ENCODE peak calls at places on chromosomes 16 and 17, in seven cellular contexts. D is right lobe of liver, X is body of pancreas, M is HCT116, A is heart left ventricle, T is GM12878, N is IMR-90. F is an unnamed sample. For H3K36me3 and H3K27me3, the result is how much of the 10 kb centered on the place peaks cover.

GRCh38 chr16:64731891-64732290 is 390.0 kb downstream of the CDH11 start:
- ATAC-seq in D (no peak), X (no peak), M (no peak), A (no peak), T (no peak), N (no peak), F (no peak)

GRCh38 chr17:39094607-39095308 is 56.7 kb downstream of the PLXDC1 start:
- ATAC-seq in D (no peak), X (no peak), M (no peak), A (peak), T (peak), N (no peak), F (no peak)

GRCh38 chr16:795580-796229 is 4.8 kb downstream of the GNG13 start:
- ATAC-seq in D (no peak), X (no peak), M (peak), A (no peak), T (no peak), N (no peak), F (no peak)

GRCh38 chr17:3513305-3514035 is 37.7 kb downstream of the ASPA start:
- ATAC-seq in D (no peak), X (no peak), M (no peak), A (peak), T (no peak), N (no peak), F (no peak)

GRCh38 chr17:28056276-28056620 is 13.8 kb downstream of the NLK start:
- ATAC-seq in D (no peak), X (no peak), M (no peak), A (no peak), T (no peak), N (no peak), F (no peak)

GRCh38 chr16:78133919-78134318 is 34.5 kb downstream of the WWOX start:
- ATAC-seq in D (peak), X (peak), M (no peak), A (no peak), T (no peak), N (no peak), F (no peak)

GRCh38 chr16:30429418-30429677 is 482 bp downstream of the DCTPP1 start:
- ATAC-seq in D (peak), X (no peak), M (no peak), A (no peak), T (peak), N (no peak), F (no peak)

GRCh38 chr17:40947929-40948328 is 10.5 kb upstream of the KRT23 start:
- ATAC-seq in D (no peak), X (no peak), M (no peak), A (no peak), T (no peak), N (no peak), F (no peak)

GRCh38 chr16:30896203-30896889 is at the start of gene CTF1:
- ATAC-seq in D (peak), X (peak), M (peak), A (peak), T (no peak), N (peak), F (peak)

GRCh38 chr16:907361-907760 is 63.4 kb downstream of the LMF1 start:
- ATAC-seq in D (no peak), X (no peak), M (no peak), A (no peak), T (no peak), N (no peak), F (no peak)

GRCh38 chr17:78397681-78398101 is 19.2 kb downstream of the PGS1 start:
- ATAC-seq in D (no peak), X (no peak), M (no peak), A (peak), T (no peak), N (peak), F (peak)

GRCh38 chr16:80739523-80739922 is 64.9 kb downstream of the CDYL2 start:
- ATAC-seq in D (no peak), X (no peak), M (no peak), A (no peak), T (no peak), N (no peak), F (no peak)

GRCh38 chr16:4681471-4682083 is 11.8 kb upstream of the NUDT16L1 start:
- ATAC-seq in D (no peak), X (no peak), M (no peak), A (no peak), T (no peak), N (no peak), F (no peak)

GRCh38 chr17:80630721-80631120 is 86.1 kb downstream of the RPTOR start:
- ATAC-seq in D (no peak), X (no peak), M (no peak), A (no peak), T (no peak), N (no peak), F (no peak)

GRCh38 chr17:75181608-75182318 is 996 bp downstream of the SUMO2 start:
- ATAC-seq in D (peak), X (no peak), M (no peak), A (no peak), T (peak), N (peak), F (no peak)

GRCh38 chr17:10073026-10073425 is 125.4 kb downstream of the GAS7 start:
- ATAC-seq in D (no peak), X (no peak), M (no peak), A (no peak), T (no peak), N (no peak), F (no peak)

GRCh38 chr16:76386784-76387183 is 109.6 kb downstream of the CNTNAP4 start:
- ATAC-seq in D (no peak), X (no peak), M (no peak), A (peak), T (no peak), N (no peak), F (peak)

GRCh38 chr17:48439473-48439872 is 9.5 kb upstream of the SKAP1 start:
- ATAC-seq in D (no peak), X (no peak), M (no peak), A (no peak), T (peak), N (no peak), F (no peak)

GRCh38 chr16:75092777-75093176 is 23.8 kb downstream of the LDHD start:
- ATAC-seq in D (peak), X (no peak), M (peak), A (peak), T (no peak), N (no peak), F (no peak)

GRCh38 chr17:80284631-80285030 is 24.0 kb downstream of the RNF213 start:
- ATAC-seq in D (no peak), X (no peak), M (peak), A (no peak), T (peak), N (no peak), F (no peak)

GRCh38 chr17:30278032-30278431 is 13.7 kb downstream of the BLMH start:
- ATAC-seq in D (peak), X (peak), M (peak), A (peak), T (peak), N (peak), F (no peak)

GRCh38 chr16:3823427-3823826 is 57.1 kb downstream of the CREBBP start:
- ATAC-seq in D (no peak), X (no peak), M (no peak), A (no peak), T (no peak), N (no peak), F (no peak)

GRCh38 chr16:4392382-4393242 is 21.0 kb downstream of the VASN start:
- ATAC-seq in D (no peak), X (peak), M (no peak), A (peak), T (no peak), N (peak), F (peak)

GRCh38 chr16:20931066-20931465 is 30.5 kb downstream of the LYRM1 start:
- ATAC-seq in D (no peak), X (no peak), M (no peak), A (no peak), T (no peak), N (no peak), F (no peak)

GRCh38 chr17:64209356-64209941 is 53.6 kb downstream of the TEX2 start:
- ATAC-seq in D (no peak), X (no peak), M (no peak), A (peak), T (no peak), N (no peak), F (no peak)

GRCh38 chr17:57471941-57472368 is 215.6 kb downstream of the MSI2 start:
- ATAC-seq in D (no peak), X (no peak), M (no peak), A (no peak), T (no peak), N (no peak), F (no peak)

GRCh38 chr16:11181242-11181888 is 74.6 kb downstream of the SOCS1 start:
- ATAC-seq in D (no peak), X (no peak), M (no peak), A (no peak), T (peak), N (peak), F (no peak)

GRCh38 chr17:66963521-66964082 is 905 bp upstream of the CACNG4 start:
- ATAC-seq in D (no peak), X (no peak), M (peak), A (no peak), T (no peak), N (no peak), F (no peak)

DNA sequence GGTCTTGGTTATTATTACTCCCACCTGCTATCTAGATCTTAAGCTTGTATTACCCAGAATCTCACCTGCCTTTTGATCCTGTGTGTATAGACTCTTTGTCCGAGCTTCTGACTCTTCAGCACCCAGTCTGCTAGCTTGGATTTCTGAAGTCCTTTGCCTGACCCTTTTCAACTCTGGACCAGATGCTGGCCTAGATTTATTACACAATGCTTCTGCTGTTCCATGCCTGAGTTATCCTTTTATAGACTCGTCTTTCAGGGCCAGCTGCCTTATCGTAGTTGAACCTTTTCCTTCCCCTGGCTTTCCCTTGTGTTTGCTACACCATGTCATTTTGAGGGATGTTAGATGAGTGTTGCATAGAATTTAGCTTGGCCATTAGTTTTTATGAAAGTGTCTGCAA is 32.6 kb downstream of the RHOT1 start:
- ATAC-seq in D (no peak), X (no peak), M (no peak), A (peak), T (no peak), N (no peak), F (no peak)
- H3K36me3 ChIP-seq in D (under half), X (under half), M (under half), A (half or more), T (under half), N (under half), F (under half)

GRCh38 chr16:84728853-84729424 is 29.1 kb downstream of the USP10 start:
- ATAC-seq in D (no peak), X (no peak), M (no peak), A (no peak), T (no peak), N (no peak), F (no peak)

GRCh38 chr16:84725481-84726078 is 25.8 kb downstream of the USP10 start:
- ATAC-seq in D (peak), X (peak), M (peak), A (no peak), T (peak), N (no peak), F (peak)

GRCh38 chr16:84724619-84725307 is 25.0 kb downstream of the USP10 start:
- ATAC-seq in D (no peak), X (no peak), M (no peak), A (no peak), T (peak), N (no peak), F (no peak)

GRCh38 chr16:84726079-84726669 is 26.4 kb downstream of the USP10 start:
- ATAC-seq in D (peak), X (peak), M (peak), A (peak), T (peak), N (peak), F (peak)

GRCh38 chr16:84726670-84727467 is 27.1 kb downstream of the USP10 start:
- ATAC-seq in D (peak), X (no peak), M (no peak), A (peak), T (peak), N (no peak), F (peak)
- TF ChIP-seq POLR2A in D (no peak), X (no peak), M (no peak), A (no peak), T (no peak), N (no peak), F (no peak)

DNA sequence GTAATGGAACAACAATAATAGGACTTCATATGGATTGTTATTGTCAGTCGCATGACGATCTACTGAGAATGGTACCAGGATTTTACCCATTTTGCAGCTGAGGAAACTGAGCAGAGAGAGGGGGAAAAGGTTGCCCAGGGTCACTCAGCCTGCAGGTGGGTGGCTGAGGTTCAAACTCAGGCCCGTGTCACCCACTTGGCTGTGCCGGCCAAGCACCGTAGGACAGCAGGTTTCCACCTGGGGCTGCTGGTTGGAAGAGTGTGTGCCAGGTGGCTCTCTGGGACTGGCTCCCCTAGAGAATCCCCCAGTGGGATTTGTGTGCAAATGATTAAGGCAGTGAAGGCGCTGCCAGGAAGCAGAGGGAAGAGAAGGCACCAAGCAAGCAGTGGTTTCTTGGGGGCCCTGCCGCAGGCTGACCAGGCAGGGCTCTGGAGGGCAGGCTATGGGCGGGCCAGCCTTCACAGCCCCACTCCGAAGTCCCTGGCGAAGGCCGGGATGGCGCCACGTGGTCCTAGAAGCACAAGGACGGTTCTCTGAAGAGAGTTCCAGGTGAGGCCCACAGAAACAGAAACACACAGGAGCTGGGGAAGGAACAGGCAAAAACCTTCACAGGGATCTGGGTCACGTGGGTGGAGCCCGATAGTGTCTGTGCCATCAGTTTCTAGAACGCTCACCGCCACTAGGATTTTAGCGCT is 163.5 kb downstream of the IRF8 start:
- ATAC-seq in D (no peak), X (no peak), M (no peak), A (no peak), T (no peak), N (no peak), F (no peak)
- H3K27me3 ChIP-seq in D (under half), X (under half), M (under half), A (under half), T (under half), N (under half), F (under half)

DNA sequence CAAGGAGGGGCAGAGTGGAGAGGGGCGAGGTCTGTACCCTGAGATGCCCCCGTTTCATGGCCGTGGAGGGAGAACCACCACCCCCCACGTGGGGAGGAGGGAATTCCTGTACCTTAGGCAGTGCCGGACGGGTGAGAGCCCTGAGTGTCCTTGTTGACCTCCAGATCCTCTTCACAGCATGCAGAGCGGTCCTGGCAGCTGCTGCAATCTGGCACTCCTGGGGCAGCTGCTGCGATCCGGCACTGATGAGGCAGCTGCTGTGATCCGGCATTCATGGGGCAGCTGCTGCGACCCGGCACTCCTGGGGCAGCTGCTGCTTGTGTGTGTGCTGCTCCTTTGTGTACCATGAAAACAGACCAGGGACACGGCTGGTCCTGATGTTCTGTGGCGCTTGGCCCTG is 12.7 kb downstream of the ZNF778 start:
- ATAC-seq in D (no peak), X (no peak), M (no peak), A (peak), T (no peak), N (no peak), F (no peak)
- H3K36me3 ChIP-seq in D (under half), X (under half), M (half or more), A (half or more), T (under half), N (half or more), F (half or more)

DNA sequence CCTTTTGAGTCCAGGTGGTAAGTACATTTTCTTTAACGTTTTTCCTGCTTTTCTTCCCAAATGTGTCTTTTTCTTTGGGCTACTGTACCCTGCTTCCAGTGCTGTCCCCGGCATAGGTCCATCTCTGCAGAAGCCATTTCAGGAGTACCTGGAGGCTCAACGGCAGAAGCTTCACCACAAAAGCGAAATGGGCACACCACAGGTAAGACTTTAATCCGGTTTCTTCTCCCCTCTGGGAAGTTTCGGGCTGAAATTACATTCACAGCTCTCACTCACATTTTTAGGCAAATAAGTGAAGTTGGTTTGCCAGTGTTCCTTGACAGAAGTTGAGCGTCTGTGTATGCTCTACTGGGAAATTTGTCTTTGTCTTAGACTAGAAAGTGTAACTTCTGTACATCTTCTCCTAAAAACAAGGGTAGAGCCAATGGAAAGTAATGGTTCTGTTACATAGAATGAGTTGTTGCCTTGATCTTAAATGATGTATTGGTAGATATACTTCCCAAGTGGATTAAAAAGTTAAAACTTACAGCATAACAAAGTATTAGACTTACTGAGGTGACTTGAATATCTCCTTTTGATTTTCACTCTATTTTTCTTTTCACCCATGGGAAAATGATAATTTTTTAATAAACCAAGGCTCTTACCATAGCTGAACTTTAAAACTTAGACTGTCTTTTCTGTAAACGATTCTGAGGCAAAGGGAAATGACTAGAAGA is 54.4 kb downstream of the TUBD1 start:
- ATAC-seq in D (no peak), X (no peak), M (no peak), A (no peak), T (peak), N (no peak), F (no peak)
- TF ChIP-seq POLR2A in D (peak), X (no peak), M (peak), A (no peak), T (peak), N (peak), F (no peak)

GRCh38 chr17:8272421-8272820 is 16.0 kb upstream of the RANGRF start:
- ATAC-seq in D (no peak), X (no peak), M (no peak), A (no peak), T (no peak), N (no peak), F (no peak)
- H3K27me3 ChIP-seq in D (under half), X (under half), M (under half), A (under half), T (under half), N (under half), F (under half)

GRCh38 chr17:43774304-43775250 is 4.2 kb downstream of the DUSP3 start:
- ATAC-seq in D (no peak), X (no peak), M (no peak), A (no peak), T (no peak), N (no peak), F (no peak)
- H3K36me3 ChIP-seq in D (under half), X (under half), M (under half), A (half or more), T (under half), N (under half), F (under half)

DNA sequence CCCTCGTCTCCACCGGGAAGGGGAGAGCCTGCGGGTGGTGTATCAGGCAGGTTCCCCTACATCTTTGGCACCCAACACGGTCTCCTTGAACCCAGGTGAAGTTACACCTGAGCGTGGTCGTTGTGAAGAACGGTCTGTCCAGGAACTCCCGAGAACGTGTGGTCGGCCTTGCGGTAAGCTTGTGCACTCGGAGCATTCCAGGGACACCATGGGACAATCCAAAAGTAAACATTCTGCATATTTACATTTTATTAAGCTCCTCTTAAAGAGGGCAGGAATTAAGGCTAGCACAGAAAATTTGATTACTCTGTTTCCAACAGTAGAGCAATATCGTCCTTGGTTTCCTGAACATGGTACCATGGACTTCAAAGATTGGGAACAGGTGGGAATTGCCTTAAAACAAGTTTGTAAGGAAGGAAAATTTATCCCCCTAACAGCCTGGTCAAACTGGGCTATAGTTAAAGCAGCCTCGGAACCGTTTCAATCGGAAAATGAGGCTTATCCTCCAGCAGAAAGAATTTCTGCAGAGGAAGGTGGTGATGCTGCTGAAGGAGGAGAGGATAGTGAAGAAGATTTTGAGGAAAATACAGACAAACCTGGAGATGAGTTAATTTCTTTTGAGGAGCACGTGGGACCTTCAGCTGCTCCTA is 18.2 kb downstream of the ALOX15B start:
- ATAC-seq in D (no peak), X (no peak), M (peak), A (no peak), T (no peak), N (no peak), F (no peak)
- TF ChIP-seq POLR2A in D (no peak), X (no peak), M (no peak), A (no peak), T (no peak), N (no peak), F (no peak)

GRCh38 chr16:49280861-49281331 is 742 bp downstream of the CBLN1 start:
- ATAC-seq in D (no peak), X (no peak), M (no peak), A (no peak), T (no peak), N (no peak), F (no peak)
- H3K27me3 ChIP-seq in D (under half), X (under half), M (under half), A (half or more), T (under half), N (half or more), F (half or more)

DNA sequence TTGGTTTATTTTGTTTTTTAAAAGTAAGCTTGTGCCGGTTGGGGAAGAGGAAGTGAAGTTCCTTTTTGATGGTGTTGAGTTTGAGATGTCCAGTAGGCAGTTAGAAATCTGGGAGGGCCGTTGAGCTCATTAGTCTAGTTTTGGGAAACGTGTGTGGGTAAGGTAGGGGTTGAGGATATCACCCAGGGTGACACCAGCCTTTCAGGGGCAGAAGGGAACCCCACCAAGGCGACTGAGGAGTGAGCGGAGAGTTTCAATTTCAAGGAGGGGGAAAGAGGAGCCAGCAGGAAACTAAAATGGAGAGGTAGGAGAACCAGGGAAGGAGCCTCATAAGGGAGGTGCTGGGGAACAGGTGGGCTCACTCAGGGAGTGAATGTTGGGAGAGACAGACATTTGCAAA is 22.7 kb downstream of the HAPSTR1 start:
- ATAC-seq in D (no peak), X (no peak), M (no peak), A (no peak), T (no peak), N (no peak), F (no peak)
- H3K36me3 ChIP-seq in D (under half), X (under half), M (under half), A (under half), T (under half), N (under half), F (under half)